ENCODE peak calls at places on chromosomes 12 and 14, in ten cellular contexts. N is A549, R is body of pancreas, L is ovary, Y is tibial nerve, Z is uterus, I is breast epithelium, O is adrenal gland, A is HCT116, F is H1. S is an unnamed sample.

GRCh38 chr12:93569301-93569655 is 3.2 kb upstream of the SOCS2 start:
- DNase-seq in A (no peak), N (no peak), Z (no peak), I (no peak), Y (no peak), O (no peak), L (no peak), F (no peak), R (no peak), S (no peak)

GRCh38 chr12:45726594-45727300 is 2.8 kb upstream of the ARID2 start:
- DNase-seq in A (no peak), I (peak; percentile 38), L (peak; percentile 79), Z (peak; percentile 63), N (peak; percentile 33), Y (peak; percentile 53), F (no peak), R (peak; percentile 61), O (peak; percentile 70), S (peak; percentile 53)

GRCh38 chr12:102061096-102061555 is 665 bp downstream of the WASHC3 start:
- DNase-seq in L (no peak), I (no peak), R (no peak), A (no peak), F (no peak), Y (no peak), N (no peak), Z (no peak), O (no peak), S (no peak)

GRCh38 chr12:115096673-115097349 is 412.8 kb upstream of the TBX3 start:
- DNase-seq in Z (peak; percentile 39), L (no peak), A (no peak), N (no peak), I (no peak), O (peak; percentile 85), Y (no peak), F (no peak), R (no peak), S (peak; percentile 22)

GRCh38 chr14:60922050-60922449 is 58.8 kb downstream of the TRMT5 start:
- DNase-seq in Y (no peak), O (no peak), I (no peak), Z (no peak), F (no peak), L (no peak), R (no peak), A (no peak), N (no peak), S (no peak)

GRCh38 chr14:93960108-93960475 is 16.3 kb downstream of the ASB2 start:
- DNase-seq in O (no peak), N (no peak), Z (no peak), L (no peak), R (no peak), I (no peak), F (no peak), Y (no peak), A (no peak), S (no peak)

GRCh38 chr14:75531660-75532317 is 9.5 kb downstream of the BATF start:
- DNase-seq in R (no peak), A (no peak), F (no peak), I (no peak), L (no peak), Z (no peak), O (no peak), N (peak; percentile 41), Y (no peak), S (no peak)

GRCh38 chr12:13339091-13339490 is 142.6 kb downstream of the EMP1 start:
- DNase-seq in N (no peak), L (no peak), O (no peak), I (no peak), A (no peak), R (no peak), Z (no peak), F (no peak), Y (no peak), S (no peak)

GRCh38 chr14:103372552-103373304 is 12.5 kb upstream of the MARK3 start:
- DNase-seq in Y (no peak), A (peak; percentile 72), L (no peak), Z (no peak), N (peak; percentile 77), F (no peak), I (no peak), O (peak; percentile 86), R (peak; percentile 19), S (no peak)

GRCh38 chr12:50786498-50787231 is 22.8 kb downstream of the ATF1 start:
- DNase-seq in A (peak; percentile 94), Y (no peak), I (no peak), R (no peak), O (no peak), L (no peak), N (peak; percentile 84), F (no peak), Z (no peak), S (no peak)

GRCh38 chr12:6181583-6182278 is 18.5 kb upstream of the CD9 start:
- DNase-seq in A (no peak), O (no peak), F (no peak), Z (no peak), R (no peak), L (peak; percentile 48), N (no peak), Y (no peak), I (no peak), S (no peak)

GRCh38 chr12:6177593-6178358 is 22.4 kb upstream of the CD9 start:
- DNase-seq in N (no peak), Z (no peak), R (no peak), F (no peak), Y (no peak), A (no peak), O (no peak), I (no peak), L (peak; percentile 24), S (no peak)

GRCh38 chr12:6180300-6181051 is 19.7 kb upstream of the CD9 start:
- DNase-seq in Z (peak; percentile 89), O (peak; percentile 71), L (peak; percentile 89), R (peak; percentile 48), I (no peak), Y (peak; percentile 67), N (no peak), F (no peak), A (peak; percentile 15), S (peak; percentile 87)

GRCh38 chr12:6181166-6181565 is 19.0 kb upstream of the CD9 start:
- DNase-seq in N (no peak), R (no peak), Y (no peak), A (no peak), O (no peak), L (no peak), F (no peak), Z (no peak), I (no peak), S (no peak)

GRCh38 chr12:6178981-6179761 is 21.0 kb upstream of the CD9 start:
- DNase-seq in I (no peak), L (peak; percentile 23), O (no peak), F (no peak), Y (no peak), A (no peak), N (no peak), Z (no peak), R (no peak), S (no peak)
- H3K4me1 ChIP-seq in I (peaks cover 14% of the 10 kb centered on the region), L (peaks cover 19% of the 10 kb centered on the region), O (peaks cover 5% of the 10 kb centered on the region), F (no peaks in the 10 kb centered on the region), Y (peaks cover 26% of the 10 kb centered on the region), A (peaks cover 48% of the 10 kb centered on the region), N (peaks cover 19% of the 10 kb centered on the region), Z (peaks cover 24% of the 10 kb centered on the region), R (peaks cover 16% of the 10 kb centered on the region), S (peaks cover 50% of the 10 kb centered on the region)

GRCh38 chr14:51094901-51095853 is at the start of gene TRIM9:
- DNase-seq in N (peak; percentile 96), A (peak; percentile 95), O (peak; percentile 97), Z (peak; percentile 98), Y (peak; percentile 91), F (peak; percentile 98), R (peak; percentile 97), I (peak; percentile 93), L (peak; percentile 99), S (peak; percentile 89)
- TF ChIP-seq POLR2A in N (peak; percentile 69), A (no peak), O (peak; percentile 64), Z (peak; percentile 65), Y (peak; percentile 65), F (peak; percentile 15), R (peak; percentile 41), I (no peak), L (peak; percentile 26), S (no peak)

DNA sequence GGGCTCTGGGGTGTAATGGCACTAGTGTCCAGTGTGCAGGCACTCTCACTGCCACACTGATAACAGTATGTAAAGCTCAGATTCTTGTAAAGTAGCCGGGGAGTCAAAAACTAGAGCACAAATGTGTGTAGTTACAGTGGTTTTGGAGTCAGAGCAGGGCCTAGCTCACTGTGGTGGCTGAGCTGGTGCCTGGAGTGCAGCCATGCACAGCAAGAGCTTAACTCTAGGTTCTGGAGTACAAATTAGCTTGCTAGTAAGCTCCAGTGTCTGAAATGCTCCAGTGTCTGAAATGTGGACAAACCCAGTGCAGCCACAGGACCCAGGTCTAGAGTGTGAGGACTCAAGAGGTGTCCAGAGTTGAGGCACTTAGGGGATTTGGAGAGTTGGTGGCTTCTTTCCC is 149.2 kb downstream of the MSRB3 start:
- DNase-seq in N (no peak), Z (no peak), F (no peak), I (no peak), L (no peak), Y (no peak), A (no peak), O (no peak), R (no peak), S (no peak)
- H3K9me3 ChIP-seq in N (no peaks in the 10 kb centered on the region), Z (no peaks in the 10 kb centered on the region), F (no peaks in the 10 kb centered on the region), I (peaks cover 35% of the 10 kb centered on the region), L (no peaks in the 10 kb centered on the region), Y (no peaks in the 10 kb centered on the region), A (no peaks in the 10 kb centered on the region), O (no peaks in the 10 kb centered on the region), R (no peaks in the 10 kb centered on the region), S (peaks cover 13% of the 10 kb centered on the region)

GRCh38 chr12:2352203-2352602 is 299.4 kb downstream of the CACNA1C start:
- DNase-seq in R (no peak), N (no peak), F (no peak), I (no peak), O (no peak), A (no peak), Y (no peak), Z (no peak), L (no peak), S (no peak)

GRCh38 chr12:2348477-2348852 is 295.7 kb downstream of the CACNA1C start:
- DNase-seq in N (no peak), Y (no peak), I (no peak), Z (no peak), R (no peak), L (no peak), A (no peak), O (no peak), F (no peak), S (no peak)

GRCh38 chr12:2353281-2353680 is 300.5 kb downstream of the CACNA1C start:
- DNase-seq in R (no peak), N (no peak), A (no peak), O (no peak), I (no peak), Y (no peak), Z (no peak), F (no peak), L (no peak), S (no peak)

GRCh38 chr12:2353691-2354090 is 300.9 kb downstream of the CACNA1C start:
- DNase-seq in I (no peak), N (no peak), F (no peak), Z (no peak), O (no peak), Y (no peak), R (no peak), L (no peak), A (no peak), S (no peak)

DNA sequence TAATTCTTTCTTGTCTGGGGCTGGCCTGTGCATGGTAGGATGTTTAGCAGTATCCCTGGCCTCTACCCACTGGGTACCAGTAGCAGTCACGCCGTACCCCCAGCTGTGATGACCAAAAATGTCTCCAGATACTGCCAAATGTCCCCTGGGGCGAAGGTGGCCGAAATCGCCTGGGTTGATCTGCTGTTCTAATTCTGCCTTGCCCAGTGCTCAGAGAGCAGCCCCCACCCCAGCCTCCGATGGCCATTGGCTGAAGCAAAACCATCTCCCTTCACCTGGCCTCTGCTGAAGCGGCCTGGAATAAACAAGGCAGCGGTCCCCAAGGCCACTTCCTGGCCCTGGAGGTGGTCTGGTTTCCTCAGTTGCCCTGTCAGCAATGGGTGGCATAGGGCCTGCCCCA is 298.3 kb downstream of the CACNA1C start:
- DNase-seq in F (no peak), N (no peak), O (no peak), L (no peak), I (no peak), A (no peak), R (no peak), Y (no peak), Z (no peak), S (no peak)
- H3K4me1 ChIP-seq in F (no peaks in the 10 kb centered on the region), N (no peaks in the 10 kb centered on the region), O (no peaks in the 10 kb centered on the region), L (no peaks in the 10 kb centered on the region), I (no peaks in the 10 kb centered on the region), A (no peaks in the 10 kb centered on the region), R (no peaks in the 10 kb centered on the region), Y (no peaks in the 10 kb centered on the region), Z (no peaks in the 10 kb centered on the region), S (peaks cover 72% of the 10 kb centered on the region)

S was measured in heart left ventricle.